ENCODE peak calls at places on chromosomes 13 and 19, in five cellular contexts. W, Y, X, T and H are unnamed samples.

GRCh38 chr13:30665638-30666037 is 47.9 kb downstream of the USPL1 start:
- DNase-seq in Y (no peak), X (no peak), W (no peak), T (no peak), H (no peak)

GRCh38 chr13:111315347-111315995 is 5.0 kb upstream of the TEX29 start:
- DNase-seq in W (no peak), Y (no peak), T (no peak), X (no peak), H (no peak)

GRCh38 chr13:33931397-33931987 is 113.5 kb downstream of the RFC3 start:
- DNase-seq in X (peak), T (no peak), Y (no peak), W (peak), H (no peak)

GRCh38 chr19:12786149-12786870 is 5.0 kb upstream of the JUNB start:
- DNase-seq in T (peak), Y (peak), X (peak), W (no peak), H (peak)

GRCh38 chr13:85241045-85241444 is 558.2 kb downstream of the SLITRK6 start:
- DNase-seq in Y (no peak), W (peak), T (no peak), X (no peak), H (no peak)

GRCh38 chr19:3358919-3359849 is 7.2 kb upstream of the NFIC start:
- DNase-seq in Y (peak), T (peak), X (peak), W (peak), H (peak)

GRCh38 chr19:48244289-48244688 is 11.4 kb downstream of the CARD8 start:
- DNase-seq in W (no peak), X (peak), T (no peak), Y (no peak), H (no peak)

GRCh38 chr19:20182232-20182785 is 15.3 kb downstream of the ZNF486 start:
- DNase-seq in Y (no peak), T (no peak), X (no peak), W (no peak), H (no peak)

GRCh38 chr13:74114202-74114601 is 20.0 kb downstream of the KLF12 start:
- DNase-seq in W (no peak), Y (no peak), T (no peak), X (no peak), H (no peak)

GRCh38 chr19:33064117-33064777 is 441 bp downstream of the RHPN2 start:
- DNase-seq in W (peak), X (no peak), T (peak), Y (no peak), H (no peak)

GRCh38 chr19:7923295-7924191 is 2.4 kb downstream of the CTXN1 start:
- DNase-seq in Y (no peak), X (no peak), W (no peak), T (no peak), H (no peak)

GRCh38 chr19:53865918-53866696 is 1.6 kb upstream of the MYADM start:
- DNase-seq in X (peak), T (peak), W (peak), Y (peak), H (peak)